ENCODE peak calls at places on chromosomes 16 and 17, in ten cellular contexts. Q is endodermal cell, H is prostate gland, E is thyroid gland, J is endothelial cell of umbilical vein, G is transverse colon, B is brain microvascular endothelial cell, K is breast epithelium, N is thoracic aorta, F is gastrocnemius medialis. O is an unnamed sample.

GRCh38 chr17:77507116-77507885 is 366.5 kb downstream of the SEC14L1 start:
- DNase-seq in H (no peak), E (no peak), G (peak), J (no peak), B (no peak), K (no peak), Q (peak), N (no peak), F (no peak), O (no peak)

GRCh38 chr17:57440522-57441269 is 184.4 kb downstream of the MSI2 start:
- DNase-seq in N (peak), F (peak), J (peak), K (no peak), B (peak), H (peak), Q (peak), G (peak), E (peak), O (peak)

GRCh38 chr16:87320510-87321227 is 3.5 kb upstream of the C16orf95 start:
- DNase-seq in Q (no peak), G (no peak), K (no peak), E (no peak), J (no peak), B (no peak), H (no peak), N (no peak), F (no peak), O (no peak)

GRCh38 chr17:35907266-35907637 is 23.3 kb downstream of the RDM1 start:
- DNase-seq in Q (no peak), F (no peak), E (no peak), H (no peak), K (no peak), G (no peak), B (no peak), N (no peak), J (no peak), O (no peak)

GRCh38 chr17:48357727-48358126 is 72.3 kb downstream of the SKAP1 start:
- DNase-seq in B (no peak), H (no peak), G (no peak), F (no peak), N (no peak), J (no peak), Q (no peak), E (no peak), K (no peak), O (no peak)

GRCh38 chr17:34579979-34580684 is 750 bp downstream of the TMEM132E start:
- DNase-seq in J (peak), Q (peak), N (no peak), E (peak), B (no peak), F (no peak), G (no peak), H (peak), K (peak), O (no peak)

GRCh38 chr16:2532494-2533141 is 1.4 kb upstream of the CEMP1 start:
- DNase-seq in F (peak), Q (peak), B (peak), E (peak), J (peak), H (peak), N (no peak), G (peak), K (peak), O (no peak)

GRCh38 chr16:4966736-4967453 is 8.8 kb downstream of the SEC14L5 start:
- DNase-seq in F (no peak), B (no peak), Q (no peak), K (no peak), E (no peak), H (no peak), J (no peak), G (no peak), N (no peak), O (no peak)

GRCh38 chr17:29112780-29113295 is 67.4 kb downstream of the MYO18A start:
- DNase-seq in H (peak), N (no peak), G (no peak), F (no peak), K (no peak), J (no peak), E (peak), B (no peak), Q (no peak), O (no peak)

GRCh38 chr16:19283637-19284036 is 1.9 kb upstream of the CLEC19A start:
- DNase-seq in J (no peak), K (no peak), E (no peak), B (no peak), H (no peak), Q (no peak), N (no peak), G (no peak), F (no peak), O (no peak)

GRCh38 chr16:55100100-55100499 is 169.4 kb downstream of the IRX5 start:
- DNase-seq in J (no peak), F (no peak), H (no peak), B (no peak), E (no peak), G (no peak), N (no peak), K (no peak), Q (no peak), O (no peak)

GRCh38 chr16:49312389-49312990 is 30.9 kb upstream of the CBLN1 start:
- DNase-seq in H (no peak), G (no peak), B (no peak), E (no peak), Q (no peak), K (no peak), F (no peak), J (no peak), N (no peak), O (no peak)

GRCh38 chr17:74271902-74272563 is 2.0 kb upstream of the DNAI2 start:
- DNase-seq in Q (no peak), G (no peak), B (no peak), E (peak), J (no peak), F (no peak), H (no peak), K (no peak), N (no peak), O (no peak)

GRCh38 chr16:88378401-88378800 is 4.4 kb upstream of the ZNF469 start:
- DNase-seq in Q (no peak), E (no peak), F (no peak), G (no peak), J (no peak), B (no peak), K (no peak), H (no peak), N (no peak), O (no peak)

GRCh38 chr17:76727745-76728456 is 1.3 kb downstream of the METTL23 start:
- DNase-seq in N (no peak), H (no peak), J (peak), K (no peak), F (no peak), E (peak), B (no peak), Q (peak), G (peak), O (no peak)

GRCh38 chr17:74185786-74186185 is 17.7 kb upstream of the RPL38 start:
- DNase-seq in K (no peak), E (no peak), B (no peak), H (no peak), N (no peak), F (no peak), G (no peak), J (no peak), Q (no peak), O (no peak)

GRCh38 chr16:14510939-14511797 is 118.9 kb downstream of the PARN start:
- DNase-seq in J (no peak), N (no peak), H (no peak), G (no peak), F (no peak), Q (no peak), E (no peak), B (peak), K (no peak), O (no peak)

GRCh38 chr16:72962347-72962746 is 85.6 kb downstream of the ZFHX3 start:
- DNase-seq in N (no peak), G (no peak), F (no peak), E (no peak), J (no peak), H (no peak), Q (no peak), B (no peak), K (no peak), O (no peak)

GRCh38 chr16:72961863-72962262 is 86.1 kb downstream of the ZFHX3 start:
- DNase-seq in F (no peak), J (no peak), N (no peak), G (peak), B (no peak), Q (peak), K (no peak), H (no peak), E (no peak), O (no peak)

GRCh38 chr16:72959301-72959996 is 88.5 kb downstream of the ZFHX3 start:
- DNase-seq in B (no peak), Q (no peak), G (no peak), K (no peak), H (no peak), N (no peak), F (no peak), E (no peak), J (no peak), O (no peak)

GRCh38 chr16:72960101-72960500 is 87.8 kb downstream of the ZFHX3 start:
- DNase-seq in K (no peak), G (no peak), H (no peak), Q (no peak), N (no peak), B (no peak), J (no peak), F (no peak), E (no peak), O (no peak)

GRCh38 chr16:72961115-72961832 is 86.7 kb downstream of the ZFHX3 start:
- DNase-seq in J (no peak), B (peak), N (no peak), G (no peak), F (peak), E (peak), Q (no peak), H (no peak), K (no peak), O (no peak)
- TF ChIP-seq CTCF in J (peak), B (peak), N (peak), G (no peak), F (peak), E (peak), Q (peak), H (no peak), K (no peak), O (peak)

DNA sequence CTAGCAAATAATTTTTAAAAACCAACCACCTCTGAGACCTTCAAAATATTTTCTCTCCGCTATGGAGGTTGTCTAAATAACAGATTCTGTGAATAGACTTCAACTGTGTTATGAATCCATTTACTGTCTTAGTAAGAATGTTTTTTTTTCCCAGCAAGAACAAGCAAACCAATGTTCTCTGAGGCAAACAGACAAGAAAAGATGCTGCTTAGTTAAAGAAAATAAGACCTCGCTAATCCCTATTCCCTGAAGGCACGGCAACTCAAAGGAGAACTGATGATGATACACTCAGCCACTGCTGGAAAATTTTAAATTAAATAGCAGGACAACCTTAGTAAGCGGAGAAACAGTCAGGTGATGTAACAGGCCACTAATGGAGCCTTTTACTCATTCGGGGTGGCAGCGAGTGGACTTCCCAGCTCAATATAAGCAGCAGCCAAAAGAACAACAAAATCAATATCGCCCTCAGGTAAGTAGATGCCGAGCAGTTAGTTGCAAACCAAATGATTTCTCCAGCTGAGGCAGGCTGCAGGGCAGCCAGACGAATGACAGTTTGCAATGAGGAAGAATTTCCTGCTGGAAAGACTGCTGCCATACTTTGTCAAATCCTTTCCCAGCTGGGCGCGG is 81.7 kb downstream of the CPPED1 start:
- DNase-seq in G (no peak), F (no peak), Q (no peak), H (no peak), N (no peak), E (no peak), J (no peak), B (no peak), K (no peak), O (no peak)
- H3K27ac ChIP-seq in G (no peak), F (no peak), Q (no peak), H (no peak), N (no peak), E (no peak), J (no peak), B (no peak), K (no peak), O (no peak)

GRCh38 chr17:68512247-68512966 is at the start of gene PRKAR1A:
- DNase-seq in F (peak), G (peak), K (peak), E (peak), Q (peak), H (peak), J (peak), B (peak), N (peak), O (peak)
- TF ChIP-seq CTCF in F (no peak), G (peak), K (no peak), E (no peak), Q (no peak), H (no peak), J (no peak), B (no peak), N (peak), O (no peak)

GRCh38 chr17:8312251-8312650 is 2.2 kb downstream of the ARHGEF15 start:
- DNase-seq in J (no peak), H (no peak), E (no peak), F (no peak), Q (peak), K (no peak), N (no peak), G (no peak), B (no peak), O (no peak)

GRCh38 chr17:8312726-8313600 is 2.9 kb downstream of the ARHGEF15 start:
- DNase-seq in K (no peak), J (no peak), F (no peak), G (no peak), Q (peak), H (no peak), E (no peak), B (no peak), N (no peak), O (no peak)

GRCh38 chr17:8311131-8311790 is 1.2 kb downstream of the ARHGEF15 start:
- DNase-seq in G (no peak), E (no peak), B (no peak), F (no peak), H (no peak), K (no peak), N (no peak), J (peak), Q (peak), O (no peak)

GRCh38 chr17:8314797-8315739 is 5.0 kb downstream of the ARHGEF15 start:
- DNase-seq in G (no peak), Q (peak), K (no peak), F (no peak), N (no peak), B (no peak), E (peak), H (no peak), J (no peak), O (no peak)

DNA sequence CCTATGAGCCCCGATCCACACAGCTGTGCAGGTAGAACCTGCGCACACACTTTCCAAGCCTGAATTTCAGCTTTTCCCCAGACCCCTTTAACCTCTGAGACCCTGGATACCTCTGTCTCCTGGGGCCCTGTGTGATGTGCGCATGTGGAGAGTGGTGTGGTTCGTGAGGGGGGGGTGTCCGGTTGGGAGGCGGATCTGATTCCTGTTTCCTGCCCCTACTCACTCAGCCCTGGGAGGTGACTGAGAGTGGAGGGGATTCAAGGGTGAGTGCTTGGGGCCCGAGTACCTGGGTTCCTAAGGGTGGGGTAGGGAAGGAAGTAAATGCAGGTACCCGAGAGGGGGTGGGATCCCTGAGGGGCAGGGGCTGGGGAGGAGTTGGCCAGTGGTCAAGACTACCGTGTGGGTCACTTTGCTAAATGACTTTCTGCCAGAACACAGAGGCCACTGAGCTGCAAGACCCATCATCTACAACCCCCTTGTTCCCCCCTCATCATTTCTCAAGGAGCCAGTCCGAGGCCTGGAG is 621 bp downstream of the ARHGEF15 start:
- DNase-seq in G (no peak), Q (no peak), F (no peak), E (no peak), K (no peak), H (no peak), B (no peak), J (peak), N (no peak), O (no peak)
- H3K27ac ChIP-seq in G (peak), Q (no peak), F (peak), E (peak), K (no peak), H (no peak), B (no peak), J (peak), N (no peak), O (no peak)

GRCh38 chr16:27355610-27356009 is 41.8 kb downstream of the IL4R start:
- DNase-seq in E (peak), N (no peak), Q (peak), K (no peak), H (no peak), B (peak), G (peak), J (peak), F (no peak), O (no peak)
- TF ChIP-seq CTCF in E (no peak), N (no peak), Q (peak), K (no peak), H (peak), B (peak), G (peak), J (peak), F (no peak), O (peak)

DNA sequence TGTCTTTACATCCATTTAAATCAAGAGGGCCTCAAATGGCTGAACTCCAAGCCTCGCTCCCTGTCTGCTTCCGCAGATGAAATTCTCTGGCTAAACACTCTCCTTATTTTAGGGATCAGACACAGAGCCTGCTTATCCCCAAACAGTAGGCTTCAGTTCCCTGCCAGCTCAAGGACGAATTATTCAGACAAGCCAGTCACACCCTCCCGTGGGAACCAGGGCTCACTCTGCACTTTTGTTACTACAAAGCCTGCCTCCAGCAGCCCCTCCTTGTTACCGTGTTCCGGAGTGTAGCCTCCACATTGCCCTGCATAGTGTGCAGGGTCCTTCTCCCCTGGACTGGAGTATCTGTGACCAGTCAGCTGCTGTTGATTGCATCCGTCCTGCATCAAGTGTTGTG is 46.6 kb upstream of the LCMT1 start:
- DNase-seq in B (no peak), N (no peak), F (no peak), E (no peak), Q (no peak), J (no peak), G (no peak), H (no peak), K (no peak), O (no peak)
- H3K27ac ChIP-seq in B (no peak), N (no peak), F (no peak), E (no peak), Q (no peak), J (no peak), G (no peak), H (no peak), K (no peak), O (no peak)

GRCh38 chr16:81179219-81179618 is 59.3 kb upstream of the BCO1 start:
- DNase-seq in B (no peak), Q (no peak), J (no peak), G (no peak), H (no peak), N (no peak), F (no peak), K (no peak), E (no peak), O (no peak)

GRCh38 chr16:81175325-81175891 is 63.1 kb upstream of the BCO1 start:
- DNase-seq in E (no peak), H (peak), Q (no peak), K (no peak), B (peak), F (no peak), G (no peak), N (no peak), J (no peak), O (peak)

GRCh38 chr16:81172769-81173658 is 65.5 kb upstream of the BCO1 start:
- DNase-seq in E (no peak), G (no peak), K (no peak), Q (no peak), F (no peak), J (no peak), H (no peak), N (no peak), B (no peak), O (no peak)

GRCh38 chr16:81170824-81171223 is 67.7 kb upstream of the BCO1 start:
- DNase-seq in F (no peak), E (no peak), G (no peak), K (no peak), Q (peak), J (no peak), B (no peak), H (no peak), N (no peak), O (no peak)

GRCh38 chr16:81174644-81175324 is 63.7 kb upstream of the BCO1 start:
- DNase-seq in Q (no peak), H (no peak), J (no peak), B (peak), N (no peak), F (no peak), E (no peak), K (no peak), G (no peak), O (peak)
- TF ChIP-seq CTCF in Q (no peak), H (no peak), J (no peak), B (peak), N (no peak), F (no peak), E (no peak), K (no peak), G (no peak), O (peak)

DNA sequence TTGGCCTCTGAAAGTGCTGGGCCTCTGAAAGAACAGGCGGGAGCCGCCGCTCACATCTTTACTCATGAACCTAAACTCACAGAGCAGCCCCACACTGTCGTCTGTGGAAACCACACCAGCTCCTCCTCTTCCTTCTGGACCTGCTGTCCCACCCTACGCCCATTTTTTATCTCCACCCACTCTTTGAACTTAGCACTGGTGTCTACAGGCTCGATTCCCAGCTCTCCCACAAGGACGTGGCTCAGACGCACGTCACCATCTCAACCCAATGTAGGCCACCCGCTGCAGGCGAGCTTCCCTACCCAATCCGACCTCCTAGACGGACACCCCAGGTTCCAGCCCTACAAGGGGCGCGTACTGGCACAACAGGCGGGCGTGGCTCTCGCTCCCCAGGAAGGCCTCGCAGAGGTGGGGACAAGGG is 62.2 kb downstream of the NXN start:
- DNase-seq in K (no peak), J (peak), F (no peak), N (no peak), E (no peak), G (no peak), H (no peak), B (no peak), Q (no peak), O (no peak)
- H3K27ac ChIP-seq in K (peak), J (peak), F (peak), N (no peak), E (peak), G (peak), H (peak), B (no peak), Q (peak), O (peak)

DNA sequence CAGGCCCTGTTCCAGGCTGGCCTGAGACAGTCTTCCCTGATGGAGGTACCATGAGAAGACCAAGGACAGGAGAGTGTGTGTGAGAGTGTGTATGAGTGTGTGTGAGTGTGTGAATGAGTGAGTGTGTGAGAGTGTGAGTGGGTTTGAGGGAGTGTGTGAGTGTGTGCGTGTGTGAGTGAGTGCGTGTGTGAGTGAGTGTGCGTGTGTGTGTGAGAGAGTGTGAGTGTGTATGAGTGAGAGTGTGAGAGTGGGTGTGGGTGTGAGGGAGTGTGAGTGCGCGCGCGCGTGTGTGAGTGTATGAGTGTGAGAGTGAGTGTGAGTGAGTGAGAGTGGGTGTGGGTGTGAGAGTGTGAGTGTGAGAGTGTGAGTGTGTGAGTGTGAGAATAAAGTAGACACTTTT is 3.9 kb downstream of the SLC26A11 start:
- DNase-seq in K (no peak), B (no peak), N (no peak), F (no peak), J (no peak), G (no peak), H (no peak), E (no peak), Q (no peak), O (no peak)
- TF ChIP-seq CTCF in K (no peak), B (no peak), N (no peak), F (no peak), J (no peak), G (no peak), H (no peak), E (no peak), Q (no peak), O (no peak)